ENCODE peak calls at places on chromosome 5, in seven cellular contexts. One of them, this sample, is unnamed.

GRCh38 chr5:87195616-87196015 is 72.1 kb upstream of the RASA1 start:
- DNase-seq in T follicular helper cell: no peak
- DNase-seq in A549: no peak
- DNase-seq in CD8-positive, alpha-beta T cell: no peak
- DNase-seq in amniotic stem cell: no peak
- DNase-seq in AML-193: no peak
- DNase-seq in naive B cell: no peak
- DNase-seq in this sample: no peak

GRCh38 chr5:134051305-134051704 is 46.5 kb upstream of the VDAC1 start:
- DNase-seq in T follicular helper cell: no peak
- DNase-seq in A549: no peak
- DNase-seq in CD8-positive, alpha-beta T cell: no peak
- DNase-seq in amniotic stem cell: no peak
- DNase-seq in AML-193: no peak
- DNase-seq in naive B cell: no peak
- DNase-seq in this sample: no peak

GRCh38 chr5:93830893-93831292 is 89.5 kb upstream of the POU5F2 start:
- DNase-seq in T follicular helper cell: no peak
- DNase-seq in A549: no peak
- DNase-seq in CD8-positive, alpha-beta T cell: no peak
- DNase-seq in amniotic stem cell: no peak
- DNase-seq in AML-193: no peak
- DNase-seq in naive B cell: no peak
- DNase-seq in this sample: no peak

GRCh38 chr5:72517961-72518690 is 10.9 kb upstream of the ZNF366 start:
- DNase-seq in T follicular helper cell: no peak
- DNase-seq in A549: no peak
- DNase-seq in CD8-positive, alpha-beta T cell: no peak
- DNase-seq in amniotic stem cell: no peak
- DNase-seq in AML-193: no peak
- DNase-seq in naive B cell: peak; percentile 26
- DNase-seq in this sample: no peak

GRCh38 chr5:163245584-163245983 is 191.8 kb upstream of the CCNG1 start:
- DNase-seq in T follicular helper cell: no peak
- DNase-seq in A549: no peak
- DNase-seq in CD8-positive, alpha-beta T cell: no peak
- DNase-seq in amniotic stem cell: no peak
- DNase-seq in AML-193: no peak
- DNase-seq in naive B cell: no peak
- DNase-seq in this sample: no peak

GRCh38 chr5:60846298-60846697 is 2.2 kb upstream of the ELOVL7 start:
- DNase-seq in T follicular helper cell: no peak
- DNase-seq in A549: no peak
- DNase-seq in CD8-positive, alpha-beta T cell: no peak
- DNase-seq in amniotic stem cell: no peak
- DNase-seq in AML-193: no peak
- DNase-seq in naive B cell: no peak
- DNase-seq in this sample: no peak

GRCh38 chr5:177435847-177436536 is 9.5 kb downstream of the GRK6 start:
- DNase-seq in T follicular helper cell: no peak
- DNase-seq in A549: no peak
- DNase-seq in CD8-positive, alpha-beta T cell: no peak
- DNase-seq in amniotic stem cell: no peak
- DNase-seq in AML-193: no peak
- DNase-seq in naive B cell: no peak
- DNase-seq in this sample: no peak

GRCh38 chr5:57650360-57651069 is 167.9 kb upstream of the ACTBL2 start:
- DNase-seq in T follicular helper cell: no peak
- DNase-seq in A549: peak; percentile 4
- DNase-seq in CD8-positive, alpha-beta T cell: no peak
- DNase-seq in amniotic stem cell: peak; percentile 48
- DNase-seq in AML-193: peak; percentile 16
- DNase-seq in naive B cell: peak; percentile 1
- DNase-seq in this sample: no peak

GRCh38 chr5:150544606-150545219 is 36.8 kb downstream of the NDST1 start:
- DNase-seq in T follicular helper cell: peak; percentile 25
- DNase-seq in A549: peak; percentile 96
- DNase-seq in CD8-positive, alpha-beta T cell: peak; percentile 57
- DNase-seq in amniotic stem cell: no peak
- DNase-seq in AML-193: peak; percentile 48
- DNase-seq in naive B cell: peak; percentile 51
- DNase-seq in this sample: peak; percentile 73

GRCh38 chr5:72427488-72428437 is 79.4 kb downstream of the ZNF366 start:
- DNase-seq in T follicular helper cell: no peak
- DNase-seq in A549: no peak
- DNase-seq in CD8-positive, alpha-beta T cell: no peak
- DNase-seq in amniotic stem cell: no peak
- DNase-seq in AML-193: no peak
- DNase-seq in naive B cell: no peak
- DNase-seq in this sample: no peak

GRCh38 chr5:72648511-72648910 is 141.3 kb upstream of the ZNF366 start:
- DNase-seq in T follicular helper cell: no peak
- DNase-seq in A549: no peak
- DNase-seq in CD8-positive, alpha-beta T cell: no peak
- DNase-seq in amniotic stem cell: no peak
- DNase-seq in AML-193: no peak
- DNase-seq in naive B cell: no peak
- DNase-seq in this sample: no peak

GRCh38 chr5:141494761-141495455 is 6.0 kb downstream of the PCDHGC5 start:
- DNase-seq in T follicular helper cell: no peak
- DNase-seq in A549: no peak
- DNase-seq in CD8-positive, alpha-beta T cell: no peak
- DNase-seq in amniotic stem cell: no peak
- DNase-seq in AML-193: no peak
- DNase-seq in naive B cell: no peak
- DNase-seq in this sample: no peak

GRCh38 chr5:2253063-2253653 is 370.4 kb upstream of the IRX4 start:
- DNase-seq in T follicular helper cell: no peak
- DNase-seq in A549: no peak
- DNase-seq in CD8-positive, alpha-beta T cell: no peak
- DNase-seq in amniotic stem cell: no peak
- DNase-seq in AML-193: no peak
- DNase-seq in naive B cell: no peak
- DNase-seq in this sample: no peak

GRCh38 chr5:61933787-61934626 is 372.0 kb upstream of the KIF2A start:
- DNase-seq in T follicular helper cell: no peak
- DNase-seq in A549: peak; percentile 27
- DNase-seq in CD8-positive, alpha-beta T cell: no peak
- DNase-seq in amniotic stem cell: peak; percentile 10
- DNase-seq in AML-193: peak; percentile 24
- DNase-seq in naive B cell: no peak
- DNase-seq in this sample: no peak

GRCh38 chr5:108642170-108642906 is 105.4 kb upstream of the FER start:
- DNase-seq in T follicular helper cell: peak; percentile 16
- DNase-seq in A549: peak; percentile 76
- DNase-seq in CD8-positive, alpha-beta T cell: peak; percentile 48
- DNase-seq in amniotic stem cell: no peak
- DNase-seq in AML-193: peak; percentile 73
- DNase-seq in naive B cell: peak; percentile 39
- DNase-seq in this sample: peak; percentile 50

GRCh38 chr5:10468256-10468655 is 26.6 kb downstream of the ROPN1L start:
- DNase-seq in T follicular helper cell: no peak
- DNase-seq in A549: no peak
- DNase-seq in CD8-positive, alpha-beta T cell: no peak
- DNase-seq in amniotic stem cell: no peak
- DNase-seq in AML-193: no peak
- DNase-seq in naive B cell: no peak
- DNase-seq in this sample: no peak

GRCh38 chr5:111775224-111775623 is 18.2 kb upstream of the NREP start:
- DNase-seq in T follicular helper cell: no peak
- DNase-seq in A549: no peak
- DNase-seq in CD8-positive, alpha-beta T cell: no peak
- DNase-seq in amniotic stem cell: no peak
- DNase-seq in AML-193: peak; percentile 91
- DNase-seq in naive B cell: no peak
- DNase-seq in this sample: no peak

GRCh38 chr5:96157077-96157780 is 195.6 kb upstream of the ELL2 start:
- DNase-seq in T follicular helper cell: no peak
- DNase-seq in A549: no peak
- DNase-seq in CD8-positive, alpha-beta T cell: no peak
- DNase-seq in amniotic stem cell: no peak
- DNase-seq in AML-193: no peak
- DNase-seq in naive B cell: no peak
- DNase-seq in this sample: no peak

GRCh38 chr5:1729641-1730486 is 69.8 kb downstream of the MRPL36 start:
- DNase-seq in T follicular helper cell: no peak
- DNase-seq in A549: no peak
- DNase-seq in CD8-positive, alpha-beta T cell: no peak
- DNase-seq in amniotic stem cell: no peak
- DNase-seq in AML-193: no peak
- DNase-seq in naive B cell: no peak
- DNase-seq in this sample: peak; percentile 7

GRCh38 chr5:4938941-4939546 is 201.1 kb upstream of the ADAMTS16 start:
- DNase-seq in T follicular helper cell: no peak
- DNase-seq in A549: no peak
- DNase-seq in CD8-positive, alpha-beta T cell: no peak
- DNase-seq in amniotic stem cell: no peak
- DNase-seq in AML-193: no peak
- DNase-seq in naive B cell: no peak
- DNase-seq in this sample: no peak

GRCh38 chr5:90866333-90866732 is 307.7 kb downstream of the ADGRV1 start:
- DNase-seq in T follicular helper cell: no peak
- DNase-seq in A549: peak; percentile 50
- DNase-seq in CD8-positive, alpha-beta T cell: no peak
- DNase-seq in amniotic stem cell: no peak
- DNase-seq in AML-193: peak; percentile 68
- DNase-seq in naive B cell: peak; percentile 17
- DNase-seq in this sample: peak; percentile 7

GRCh38 chr5:142141463-142141862 is 32.9 kb downstream of the NDFIP1 start:
- DNase-seq in T follicular helper cell: no peak
- DNase-seq in A549: no peak
- DNase-seq in CD8-positive, alpha-beta T cell: no peak
- DNase-seq in amniotic stem cell: no peak
- DNase-seq in AML-193: no peak
- DNase-seq in naive B cell: no peak
- DNase-seq in this sample: no peak

GRCh38 chr5:15601274-15601673 is 101.3 kb downstream of the FBXL7 start:
- DNase-seq in T follicular helper cell: no peak
- DNase-seq in A549: no peak
- DNase-seq in CD8-positive, alpha-beta T cell: no peak
- DNase-seq in amniotic stem cell: no peak
- DNase-seq in AML-193: no peak
- DNase-seq in naive B cell: no peak
- DNase-seq in this sample: no peak

GRCh38 chr5:26737763-26738162 is 300.6 kb downstream of the CDH9 start:
- DNase-seq in T follicular helper cell: no peak
- DNase-seq in A549: no peak
- DNase-seq in CD8-positive, alpha-beta T cell: no peak
- DNase-seq in amniotic stem cell: no peak
- DNase-seq in AML-193: no peak
- DNase-seq in naive B cell: no peak
- DNase-seq in this sample: no peak

GRCh38 chr5:76983468-76983867 is 30.6 kb downstream of the CRHBP start:
- DNase-seq in T follicular helper cell: no peak
- DNase-seq in A549: no peak
- DNase-seq in CD8-positive, alpha-beta T cell: no peak
- DNase-seq in amniotic stem cell: no peak
- DNase-seq in AML-193: no peak
- DNase-seq in naive B cell: no peak
- DNase-seq in this sample: no peak

GRCh38 chr5:40518511-40518917 is 161.2 kb upstream of the PTGER4 start:
- DNase-seq in T follicular helper cell: no peak
- DNase-seq in A549: peak; percentile 29
- DNase-seq in CD8-positive, alpha-beta T cell: no peak
- DNase-seq in amniotic stem cell: peak; percentile 9
- DNase-seq in AML-193: no peak
- DNase-seq in naive B cell: no peak
- DNase-seq in this sample: no peak

GRCh38 chr5:16712178-16712577 is 95.4 kb upstream of the RETREG1 start:
- DNase-seq in T follicular helper cell: no peak
- DNase-seq in A549: no peak
- DNase-seq in CD8-positive, alpha-beta T cell: no peak
- DNase-seq in amniotic stem cell: no peak
- DNase-seq in AML-193: no peak
- DNase-seq in naive B cell: no peak
- DNase-seq in this sample: no peak

GRCh38 chr5:9015250-9015936 is 530.5 kb downstream of the SEMA5A start:
- DNase-seq in T follicular helper cell: no peak
- DNase-seq in A549: no peak
- DNase-seq in CD8-positive, alpha-beta T cell: no peak
- DNase-seq in amniotic stem cell: peak; percentile 7
- DNase-seq in AML-193: no peak
- DNase-seq in naive B cell: no peak
- DNase-seq in this sample: no peak

GRCh38 chr5:140027807-140028206 is 15.3 kb downstream of the NRG2 start:
- DNase-seq in T follicular helper cell: no peak
- DNase-seq in A549: no peak
- DNase-seq in CD8-positive, alpha-beta T cell: no peak
- DNase-seq in amniotic stem cell: no peak
- DNase-seq in AML-193: no peak
- DNase-seq in naive B cell: no peak
- DNase-seq in this sample: no peak

GRCh38 chr5:172173771-172174170 is 14.3 kb downstream of the STK10 start:
- DNase-seq in T follicular helper cell: peak; percentile 42
- DNase-seq in A549: no peak
- DNase-seq in CD8-positive, alpha-beta T cell: peak; percentile 72
- DNase-seq in amniotic stem cell: no peak
- DNase-seq in AML-193: no peak
- DNase-seq in naive B cell: no peak
- DNase-seq in this sample: no peak

This sample was measured in memory B cell.